ENCODE peak calls at places on chromosomes 7 and 10, in ten cellular contexts. F is ovary, W is K562, B is tibial nerve, M is A549, Y is spleen, P is GM12892, C is right lobe of liver, S is IMR-90, J is GM12891. R is an unnamed sample.

GRCh38 chr10:72935358-72935757 is 19.2 kb downstream of the PLA2G12B start:
- DNase-seq in B (no peak), C (no peak), W (no peak), Y (no peak), F (no peak), J (no peak), M (no peak), S (peak; percentile 44), P (no peak), R (no peak)

GRCh38 chr7:41696323-41696916 is 6.5 kb downstream of the INHBA start:
- DNase-seq in F (peak; percentile 87), S (peak; percentile 88), J (peak; percentile 17), M (peak; percentile 61), P (no peak), C (peak; percentile 81), W (peak; percentile 43), Y (peak; percentile 85), B (peak; percentile 76), R (peak; percentile 54)

GRCh38 chr7:3318874-3319273 is 17.8 kb downstream of the SDK1 start:
- DNase-seq in M (no peak), B (no peak), F (no peak), W (no peak), J (no peak), Y (no peak), S (no peak), C (no peak), P (no peak), R (no peak)

GRCh38 chr7:148142660-148143248 is 447.8 kb upstream of the C7orf33 start:
- DNase-seq in C (no peak), J (peak; percentile 6), F (no peak), S (peak; percentile 21), B (no peak), Y (no peak), M (peak; percentile 50), W (no peak), P (no peak), R (no peak)

GRCh38 chr7:129493555-129493954 is 8.8 kb upstream of the SMKR1 start:
- DNase-seq in Y (no peak), B (no peak), P (no peak), F (no peak), W (no peak), J (no peak), C (no peak), S (peak; percentile 33), M (no peak), R (no peak)

GRCh38 chr7:132240821-132241422 is 335.3 kb downstream of the PLXNA4 start:
- DNase-seq in J (no peak), S (no peak), C (no peak), W (no peak), B (no peak), M (no peak), P (no peak), F (no peak), Y (no peak), R (no peak)

GRCh38 chr10:97648557-97649404 is 8.3 kb downstream of the PI4K2A start:
- DNase-seq in J (peak; percentile 39), Y (no peak), B (no peak), F (no peak), S (peak; percentile 96), C (no peak), M (peak; percentile 87), P (peak; percentile 42), W (peak; percentile 30), R (peak; percentile 88)

GRCh38 chr10:69845574-69846251 is 44.0 kb downstream of the COL13A1 start:
- DNase-seq in B (no peak), P (no peak), W (no peak), Y (peak; percentile 82), S (peak; percentile 42), C (peak; percentile 44), F (no peak), M (peak; percentile 29), J (no peak), R (peak; percentile 82)

GRCh38 chr7:105268056-105268455 is 120.7 kb downstream of the SRPK2 start:
- DNase-seq in F (no peak), C (no peak), Y (no peak), B (no peak), P (no peak), S (peak; percentile 87), J (no peak), M (peak; percentile 32), W (no peak), R (no peak)

GRCh38 chr7:72925546-72926120 is 738 bp downstream of the POM121 start:
- DNase-seq in M (no peak), F (no peak), S (no peak), Y (no peak), C (no peak), J (no peak), B (no peak), P (peak; percentile 23), W (peak; percentile 50), R (no peak)

GRCh38 chr7:72919256-72919775 is 5.6 kb upstream of the POM121 start:
- DNase-seq in W (no peak), B (no peak), M (no peak), Y (no peak), S (no peak), C (no peak), J (no peak), F (no peak), P (no peak), R (no peak)

GRCh38 chr7:72924417-72924747 is 513 bp upstream of the POM121 start:
- DNase-seq in Y (no peak), J (no peak), S (no peak), B (no peak), M (no peak), P (no peak), C (no peak), W (no peak), F (no peak), R (no peak)

GRCh38 chr7:72924748-72925545 is at the start of gene POM121:
- DNase-seq in F (peak; percentile 81), S (peak; percentile 86), M (peak; percentile 92), J (peak; percentile 90), Y (peak; percentile 95), P (peak; percentile 88), B (peak; percentile 75), C (peak; percentile 76), W (peak; percentile 89), R (peak; percentile 84)
- TF ChIP-seq POLR2A in F (peak; percentile 67), S (peak; percentile 92), M (peak; percentile 76), J (peak; percentile 87), Y (no peak), P (peak; percentile 93), B (no peak), C (peak; percentile 73), W (peak; percentile 93), R (peak; percentile 89)

GRCh38 chr7:146700015-146700560 is 583.5 kb downstream of the CNTNAP2 start:
- DNase-seq in C (no peak), Y (no peak), B (no peak), S (no peak), M (no peak), W (no peak), J (no peak), P (no peak), F (no peak), R (no peak)

GRCh38 chr7:146701166-146701565 is 584.6 kb downstream of the CNTNAP2 start:
- DNase-seq in F (no peak), B (no peak), S (no peak), M (no peak), W (no peak), P (no peak), C (no peak), Y (no peak), J (no peak), R (no peak)

GRCh38 chr7:146698995-146699610 is 582.5 kb downstream of the CNTNAP2 start:
- DNase-seq in Y (no peak), C (no peak), P (no peak), J (no peak), M (no peak), S (no peak), F (no peak), B (no peak), W (no peak), R (no peak)

GRCh38 chr7:146702898-146703297 is 586.3 kb downstream of the CNTNAP2 start:
- DNase-seq in F (no peak), B (no peak), W (no peak), J (no peak), S (no peak), M (no peak), P (no peak), Y (no peak), C (no peak), R (no peak)
- TF ChIP-seq POLR2A in F (no peak), B (no peak), W (no peak), J (no peak), S (no peak), M (no peak), P (no peak), Y (no peak), C (no peak), R (no peak)

DNA sequence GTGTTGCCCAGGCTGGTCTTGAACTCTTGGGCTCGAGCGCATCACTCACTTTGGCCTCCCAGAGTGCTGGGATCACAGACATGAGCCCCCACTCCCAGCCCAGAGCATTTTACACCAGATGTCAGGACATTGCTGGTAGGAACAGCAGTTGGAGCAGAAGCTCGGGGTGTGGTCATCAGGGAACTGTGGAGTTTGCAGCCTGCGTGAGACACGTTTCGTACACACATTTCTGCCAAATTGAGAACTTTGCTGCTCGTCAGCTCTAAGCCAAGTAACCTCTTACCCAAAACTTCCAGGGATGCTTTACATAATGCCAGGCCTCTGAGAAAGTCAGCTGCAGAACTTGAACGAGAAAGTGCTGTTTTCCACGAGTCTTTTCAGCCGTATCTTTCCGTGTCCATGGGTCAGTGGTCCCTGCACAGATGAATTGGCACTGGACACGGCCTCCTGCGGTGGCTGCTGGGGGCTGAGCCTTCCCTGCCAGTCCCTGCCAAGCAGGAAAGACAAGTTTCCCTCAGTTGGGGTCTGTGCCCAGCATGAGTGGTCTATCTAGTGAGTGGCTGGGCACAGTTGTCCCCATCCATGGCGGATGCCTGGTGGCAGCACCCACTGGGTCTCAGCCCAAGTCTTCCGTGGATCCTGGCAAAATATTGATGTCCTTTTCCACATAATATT is 54.4 kb downstream of the DNAJB6 start:
- DNase-seq in F (no peak), C (no peak), S (no peak), P (no peak), J (no peak), B (no peak), Y (no peak), W (no peak), M (no peak), R (no peak)
- TF ChIP-seq POLR2A in F (no peak), C (no peak), S (no peak), P (no peak), J (peak; percentile 20), B (no peak), Y (no peak), W (no peak), M (no peak), R (no peak)

DNA sequence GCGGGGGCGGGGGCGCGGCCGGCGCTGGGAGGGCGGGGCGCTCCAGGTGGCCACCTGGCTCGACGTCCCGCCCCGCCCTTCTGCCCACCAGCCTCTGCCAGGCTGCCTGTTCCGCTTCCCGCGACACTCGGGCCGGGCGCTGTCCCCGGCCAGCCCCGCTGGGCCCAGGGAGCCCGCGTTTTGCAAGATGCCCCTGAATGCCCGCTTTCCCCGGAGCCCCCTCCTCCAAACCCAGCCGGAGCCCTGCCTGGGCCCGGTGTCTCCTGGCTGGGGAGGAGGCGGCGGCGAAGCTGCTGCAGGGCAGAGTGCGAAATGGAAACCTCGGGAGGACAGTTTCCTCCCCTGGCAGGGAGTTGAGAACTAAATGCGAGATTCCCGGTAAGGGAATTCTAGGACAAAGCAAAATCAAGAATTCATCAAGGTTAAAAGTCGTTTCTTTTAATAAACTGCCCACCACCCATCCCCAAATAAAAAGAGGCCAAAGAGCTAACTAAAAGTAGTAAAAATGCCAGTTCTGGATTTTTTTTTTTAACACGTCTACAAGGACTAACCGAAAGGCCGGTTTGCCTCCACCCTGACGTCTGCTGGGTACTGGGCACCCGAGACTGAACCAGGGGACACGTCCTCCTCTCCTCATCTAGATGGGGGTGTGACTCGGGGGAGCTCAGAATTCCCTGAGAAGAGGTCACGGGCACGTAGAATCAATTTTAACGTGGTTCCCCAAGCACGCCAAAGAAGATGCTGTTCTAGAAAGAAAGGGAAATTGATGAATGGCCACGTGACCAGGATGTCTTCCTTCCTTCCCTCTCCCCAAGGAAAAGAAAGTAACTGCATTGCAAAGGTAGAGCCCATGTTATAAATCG is 200.4 kb upstream of the NFE2L3 start:
- DNase-seq in W (peak; percentile 95), Y (no peak), J (no peak), F (peak; percentile 23), M (no peak), B (no peak), S (no peak), C (no peak), P (no peak), R (no peak)
- TF ChIP-seq POLR2A in W (no peak), Y (no peak), J (no peak), F (no peak), M (no peak), B (no peak), S (no peak), C (peak; percentile 95), P (no peak), R (no peak)

R was measured in H54.